ENCODE peak calls at places on chromosomes 3 and 15, in four cellular contexts. One of them, this sample, is unnamed.

GRCh38 chr3:197586181-197586580 is 30.4 kb upstream of the BDH1 start:
- DNase-seq in Daoy: no peak
- DNase-seq in aorta: no peak
- DNase-seq in skeletal muscle cell: no peak
- DNase-seq in this sample: no peak

GRCh38 chr3:103295974-103296570 is 861.3 kb downstream of the ZPLD1 start:
- DNase-seq in Daoy: no peak
- DNase-seq in aorta: no peak
- DNase-seq in skeletal muscle cell: no peak
- DNase-seq in this sample: no peak

GRCh38 chr3:150020527-150020926 is 49.8 kb upstream of the PFN2 start:
- DNase-seq in Daoy: peak
- DNase-seq in aorta: no peak
- DNase-seq in skeletal muscle cell: no peak
- DNase-seq in this sample: peak

GRCh38 chr3:140521751-140522445 is 156.0 kb upstream of the TRIM42 start:
- DNase-seq in Daoy: no peak
- DNase-seq in aorta: no peak
- DNase-seq in skeletal muscle cell: no peak
- DNase-seq in this sample: no peak

GRCh38 chr3:181695661-181696491 is 15.8 kb upstream of the SOX2 start:
- DNase-seq in Daoy: peak
- DNase-seq in aorta: no peak
- DNase-seq in skeletal muscle cell: no peak
- DNase-seq in this sample: no peak

GRCh38 chr3:155112661-155113389 is 32.7 kb downstream of the MME start:
- DNase-seq in Daoy: no peak
- DNase-seq in aorta: no peak
- DNase-seq in skeletal muscle cell: no peak
- DNase-seq in this sample: no peak

GRCh38 chr15:38130739-38131498 is 121.7 kb upstream of the SPRED1 start:
- DNase-seq in Daoy: peak
- DNase-seq in aorta: peak
- DNase-seq in skeletal muscle cell: peak
- DNase-seq in this sample: peak

GRCh38 chr3:111568906-111569305 is 26.2 kb downstream of the ZBED2 start:
- DNase-seq in Daoy: no peak
- DNase-seq in aorta: no peak
- DNase-seq in skeletal muscle cell: no peak
- DNase-seq in this sample: no peak

GRCh38 chr15:72237286-72238224 is 6.6 kb upstream of the PKM start:
- DNase-seq in Daoy: peak
- DNase-seq in aorta: peak
- DNase-seq in skeletal muscle cell: peak
- DNase-seq in this sample: peak

GRCh38 chr15:40754883-40755815 is at the start of gene RMDN3:
- DNase-seq in Daoy: peak
- DNase-seq in aorta: peak
- DNase-seq in skeletal muscle cell: peak
- DNase-seq in this sample: peak

GRCh38 chr3:133377396-133377795 is 22.5 kb upstream of the BFSP2 start:
- DNase-seq in Daoy: peak
- DNase-seq in aorta: no peak
- DNase-seq in skeletal muscle cell: peak
- DNase-seq in this sample: peak

GRCh38 chr3:194069421-194070219 is 66.3 kb upstream of the HES1 start:
- DNase-seq in Daoy: peak
- DNase-seq in aorta: no peak
- DNase-seq in skeletal muscle cell: no peak
- DNase-seq in this sample: no peak

This sample was measured in AG04450.